ENCODE peak calls at places on chromosomes 12 and 14, in five cellular contexts. One of them, this sample, is unnamed.

GRCh38 chr14:94011795-94012194 is 14.3 kb upstream of the OTUB2 start:
- DNase-seq in heart left ventricle: no peak
- DNase-seq in NT2/D1: no peak
- DNase-seq in MM.1S: peak; percentile 72
- DNase-seq in GM06990: no peak
- DNase-seq in this sample: peak; percentile 41

GRCh38 chr12:118377891-118378470 is 1.6 kb downstream of the SUDS3 start:
- DNase-seq in heart left ventricle: no peak
- DNase-seq in MM.1S: peak; percentile 32
- DNase-seq in GM06990: no peak
- DNase-seq in NT2/D1: no peak
- DNase-seq in this sample: peak; percentile 64

GRCh38 chr14:76773188-76773885 is 12.1 kb downstream of the VASH1 start:
- DNase-seq in NT2/D1: no peak
- DNase-seq in heart left ventricle: peak; percentile 81
- DNase-seq in GM06990: no peak
- DNase-seq in MM.1S: no peak
- DNase-seq in this sample: no peak

GRCh38 chr12:21962821-21963220 is 21.6 kb upstream of the ABCC9 start:
- DNase-seq in heart left ventricle: no peak
- DNase-seq in GM06990: no peak
- DNase-seq in MM.1S: no peak
- DNase-seq in NT2/D1: no peak
- DNase-seq in this sample: no peak

GRCh38 chr12:52442600-52443061 is 8.5 kb upstream of the KRT75 start:
- DNase-seq in MM.1S: no peak
- DNase-seq in heart left ventricle: peak; percentile 47
- DNase-seq in GM06990: no peak
- DNase-seq in NT2/D1: peak; percentile 54
- DNase-seq in this sample: no peak

GRCh38 chr14:52112336-52113018 is 43.6 kb upstream of the NID2 start:
- DNase-seq in NT2/D1: no peak
- DNase-seq in GM06990: no peak
- DNase-seq in heart left ventricle: no peak
- DNase-seq in MM.1S: no peak
- DNase-seq in this sample: no peak

GRCh38 chr12:89225808-89226368 is 126.4 kb downstream of the DUSP6 start:
- DNase-seq in GM06990: peak; percentile 45
- DNase-seq in heart left ventricle: peak; percentile 38
- DNase-seq in MM.1S: no peak
- DNase-seq in NT2/D1: no peak
- DNase-seq in this sample: no peak

GRCh38 chr12:56084958-56085543 is 5.1 kb downstream of the ERBB3 start:
- DNase-seq in heart left ventricle: no peak
- DNase-seq in GM06990: no peak
- DNase-seq in MM.1S: no peak
- DNase-seq in NT2/D1: no peak
- DNase-seq in this sample: no peak

GRCh38 chr12:85280138-85280983 is at the start of gene ALX1:
- DNase-seq in NT2/D1: peak; percentile 77
- DNase-seq in MM.1S: no peak
- DNase-seq in heart left ventricle: no peak
- DNase-seq in GM06990: no peak
- DNase-seq in this sample: no peak

GRCh38 chr12:123099556-123100192 is 51.2 kb downstream of the PITPNM2 start:
- DNase-seq in heart left ventricle: no peak
- DNase-seq in NT2/D1: no peak
- DNase-seq in MM.1S: no peak
- DNase-seq in GM06990: no peak
- DNase-seq in this sample: no peak

GRCh38 chr12:24133385-24133784 is 183.9 kb upstream of the SOX5 start:
- DNase-seq in GM06990: no peak
- DNase-seq in MM.1S: peak; percentile 21
- DNase-seq in NT2/D1: peak; percentile 93
- DNase-seq in heart left ventricle: no peak
- DNase-seq in this sample: peak; percentile 57

GRCh38 chr12:122023339-122024131 is 1.9 kb downstream of the BCL7A start:
- DNase-seq in NT2/D1: no peak
- DNase-seq in heart left ventricle: peak; percentile 54
- DNase-seq in MM.1S: no peak
- DNase-seq in GM06990: no peak
- DNase-seq in this sample: no peak

GRCh38 chr14:54489318-54489683 is 521 bp upstream of the GMFB start:
- DNase-seq in GM06990: no peak
- DNase-seq in MM.1S: no peak
- DNase-seq in NT2/D1: no peak
- DNase-seq in heart left ventricle: no peak
- DNase-seq in this sample: no peak

GRCh38 chr14:54488646-54489317 is at the start of gene GMFB:
- DNase-seq in NT2/D1: peak; percentile 71
- DNase-seq in heart left ventricle: peak; percentile 96
- DNase-seq in GM06990: peak; percentile 91
- DNase-seq in MM.1S: peak; percentile 76
- DNase-seq in this sample: peak; percentile 90

GRCh38 chr14:54490448-54490805 is 1.6 kb upstream of the GMFB start:
- DNase-seq in MM.1S: no peak
- DNase-seq in GM06990: no peak
- DNase-seq in NT2/D1: no peak
- DNase-seq in heart left ventricle: no peak
- DNase-seq in this sample: no peak

GRCh38 chr14:54488318-54488645 is 498 bp downstream of the GMFB start:
- DNase-seq in heart left ventricle: no peak
- DNase-seq in GM06990: no peak
- DNase-seq in MM.1S: no peak
- DNase-seq in NT2/D1: no peak
- DNase-seq in this sample: no peak

DNA sequence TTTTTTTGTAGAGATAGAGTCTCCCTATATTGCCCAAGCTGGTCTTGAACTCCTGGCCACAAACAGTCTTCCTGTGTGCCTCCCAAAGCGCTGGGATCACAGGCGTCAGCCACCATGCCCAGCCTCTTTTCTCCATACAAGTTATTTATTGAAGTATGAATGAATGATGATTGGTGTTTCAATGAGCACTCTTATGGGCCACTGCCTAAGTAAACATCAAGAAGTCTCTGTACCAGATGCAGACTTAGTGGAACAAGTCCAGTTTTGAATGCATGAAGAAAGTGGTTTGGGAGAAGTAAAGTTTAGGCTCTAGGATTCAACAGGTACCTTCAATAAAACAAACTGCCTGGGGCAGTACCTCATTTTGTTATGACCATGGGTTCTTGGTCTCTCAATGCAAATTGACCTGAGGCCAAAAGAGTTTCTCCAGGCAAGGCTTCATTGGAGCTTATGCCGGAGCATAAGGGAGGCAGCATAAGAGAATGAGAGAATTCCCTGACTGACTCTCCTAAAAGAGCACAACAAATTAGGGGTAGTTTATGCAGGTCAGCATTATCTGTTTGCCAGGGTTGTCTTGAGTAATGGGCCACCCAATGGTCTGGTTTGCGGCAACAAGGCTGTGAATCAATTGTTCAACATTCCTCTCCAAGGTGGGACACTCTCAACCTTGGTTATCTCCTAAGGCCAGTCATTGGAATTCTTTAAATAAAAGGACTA is 1.1 kb upstream of the GMFB start:
- DNase-seq in heart left ventricle: no peak
- DNase-seq in GM06990: no peak
- DNase-seq in MM.1S: no peak
- DNase-seq in NT2/D1: no peak
- DNase-seq in this sample: no peak
- H3K4me3 ChIP-seq in heart left ventricle: no peak overlapping the region
- H3K4me3 ChIP-seq in GM06990: no peak overlapping the region
- H3K4me3 ChIP-seq in MM.1S: peak overlapping the region; percentile 63
- H3K4me3 ChIP-seq in NT2/D1: peak overlapping the region; percentile 85
- H3K4me3 ChIP-seq in this sample: no peak overlapping the region

DNA sequence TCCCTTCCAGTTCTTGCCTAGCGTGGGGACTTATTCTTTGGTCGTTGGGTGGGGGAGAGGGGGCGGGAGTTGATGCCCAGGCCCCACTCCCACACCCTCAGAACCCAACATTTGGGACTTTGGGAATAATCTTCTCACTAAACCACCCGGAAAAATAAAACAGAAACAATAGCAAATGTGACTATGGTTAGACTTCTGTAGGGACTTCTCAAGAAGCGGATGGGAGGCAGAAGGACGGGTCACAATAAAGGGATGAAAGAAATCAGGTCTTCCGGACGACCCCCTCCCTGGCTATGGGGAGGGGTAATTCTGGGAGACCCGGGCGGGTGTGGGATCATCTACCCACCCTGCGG is 28.5 kb upstream of the SMUG1 start:
- DNase-seq in NT2/D1: no peak
- DNase-seq in MM.1S: no peak
- DNase-seq in heart left ventricle: no peak
- DNase-seq in GM06990: no peak
- DNase-seq in this sample: no peak
- H3K4me3 ChIP-seq in NT2/D1: peak overlapping the region; percentile 29
- H3K4me3 ChIP-seq in MM.1S: peak overlapping the region; percentile 62
- H3K4me3 ChIP-seq in heart left ventricle: peak overlapping the region; percentile 6
- H3K4me3 ChIP-seq in GM06990: peak overlapping the region; percentile 31
- H3K4me3 ChIP-seq in this sample: peak overlapping the region; percentile 24

GRCh38 chr14:68792022-68792829 is 641 bp downstream of the ZFP36L1 start:
- DNase-seq in MM.1S: peak; percentile 36
- DNase-seq in NT2/D1: no peak
- DNase-seq in heart left ventricle: peak; percentile 38
- DNase-seq in GM06990: peak; percentile 51
- DNase-seq in this sample: no peak
- H3K4me3 ChIP-seq in MM.1S: peak overlapping the region; percentile 88
- H3K4me3 ChIP-seq in NT2/D1: peak overlapping the region; percentile 95
- H3K4me3 ChIP-seq in heart left ventricle: peak overlapping the region; percentile 60
- H3K4me3 ChIP-seq in GM06990: peak overlapping the region; percentile 88
- H3K4me3 ChIP-seq in this sample: peak overlapping the region; percentile 76

DNA sequence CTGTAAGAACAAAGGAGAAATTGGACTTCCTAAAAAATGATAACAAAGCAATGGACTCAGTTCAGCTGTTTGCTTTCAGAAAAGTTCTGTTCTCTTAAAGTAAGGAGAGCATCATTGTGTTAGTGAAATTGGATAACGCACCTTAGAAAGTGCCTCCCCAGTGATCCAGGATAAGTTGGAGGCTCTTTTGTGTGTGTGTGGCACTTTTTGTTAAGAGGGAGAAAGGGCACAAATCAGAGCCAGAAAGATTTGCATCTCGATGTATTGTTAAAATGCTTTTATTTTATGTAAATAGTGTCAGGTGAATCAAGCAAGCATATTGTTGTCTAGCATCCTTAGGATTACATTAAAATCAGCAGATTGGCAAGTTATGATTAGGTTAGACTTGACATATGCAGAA is 2.1 kb downstream of the STK38L start:
- DNase-seq in MM.1S: no peak
- DNase-seq in heart left ventricle: no peak
- DNase-seq in GM06990: no peak
- DNase-seq in NT2/D1: no peak
- DNase-seq in this sample: no peak
- H3K4me3 ChIP-seq in MM.1S: peak overlapping the region; percentile 93
- H3K4me3 ChIP-seq in heart left ventricle: peak overlapping the region; percentile 76
- H3K4me3 ChIP-seq in GM06990: peak overlapping the region; percentile 93
- H3K4me3 ChIP-seq in NT2/D1: no peak overlapping the region
- H3K4me3 ChIP-seq in this sample: no peak overlapping the region

DNA sequence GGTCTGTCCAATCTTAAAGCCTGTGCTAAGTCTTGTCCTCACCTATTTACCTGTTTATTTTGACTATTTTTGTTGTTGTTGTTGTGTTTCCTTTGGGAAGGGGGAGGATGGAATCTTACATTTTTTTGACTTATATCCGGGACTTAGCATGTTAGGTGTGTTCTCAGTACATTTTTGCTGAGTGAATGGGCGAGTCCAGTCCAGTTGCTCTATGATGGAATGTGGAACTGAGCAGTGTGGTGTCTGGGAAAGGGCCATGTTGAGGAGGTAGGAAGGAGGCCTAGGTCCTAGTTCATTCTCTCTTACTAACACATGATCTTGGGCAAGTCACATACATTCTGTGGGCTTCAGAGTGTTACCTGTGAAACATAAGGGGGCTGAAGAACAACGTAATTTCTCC is 80.9 kb upstream of the SLC38A2 start:
- DNase-seq in heart left ventricle: no peak
- DNase-seq in GM06990: no peak
- DNase-seq in NT2/D1: no peak
- DNase-seq in MM.1S: no peak
- DNase-seq in this sample: no peak
- H3K4me3 ChIP-seq in heart left ventricle: no peak overlapping the region
- H3K4me3 ChIP-seq in GM06990: no peak overlapping the region
- H3K4me3 ChIP-seq in NT2/D1: no peak overlapping the region
- H3K4me3 ChIP-seq in MM.1S: no peak overlapping the region
- H3K4me3 ChIP-seq in this sample: no peak overlapping the region

GRCh38 chr12:3275171-3276041 is 198.2 kb downstream of the TSPAN9 start:
- DNase-seq in GM06990: peak; percentile 48
- DNase-seq in MM.1S: peak; percentile 55
- DNase-seq in heart left ventricle: peak; percentile 78
- DNase-seq in NT2/D1: peak; percentile 92
- DNase-seq in this sample: peak; percentile 24
- H3K4me3 ChIP-seq in GM06990: no peak overlapping the region
- H3K4me3 ChIP-seq in MM.1S: no peak overlapping the region
- H3K4me3 ChIP-seq in heart left ventricle: no peak overlapping the region
- H3K4me3 ChIP-seq in NT2/D1: no peak overlapping the region
- H3K4me3 ChIP-seq in this sample: no peak overlapping the region